ENCODE peak calls at places on chromosomes 11 and 22, in seven cellular contexts. N, A, L, C, Z, V and Y are unnamed samples.

GRCh38 chr11:134542401-134543143 is 130.5 kb upstream of the B3GAT1 start:
- DNase-seq in C (no peak), A (no peak), Z (peak; percentile 53), N (no peak), L (peak; percentile 23), V (no peak), Y (no peak)

GRCh38 chr22:50141462-50141861 is 29.1 kb upstream of the PANX2 start:
- DNase-seq in L (no peak), V (no peak), A (no peak), Z (no peak), N (no peak), C (no peak), Y (no peak)

GRCh38 chr11:64774144-64774543 is 4.2 kb downstream of the SF1 start:
- DNase-seq in V (no peak), C (no peak), L (no peak), N (no peak), Z (no peak), A (no peak), Y (no peak)

GRCh38 chr11:134628426-134628825 is 216.4 kb upstream of the B3GAT1 start:
- DNase-seq in V (no peak), C (no peak), Z (no peak), N (no peak), A (no peak), L (no peak), Y (no peak)

GRCh38 chr11:68014157-68014965 is 4.2 kb downstream of the ALDH3B1 start:
- DNase-seq in V (peak; percentile 69), C (peak; percentile 71), Z (peak; percentile 86), N (no peak), A (peak; percentile 79), L (peak; percentile 64), Y (no peak)

GRCh38 chr22:43276311-43276710 is 66.9 kb downstream of the SCUBE1 start:
- DNase-seq in V (no peak), L (no peak), C (no peak), Z (no peak), A (no peak), N (no peak), Y (no peak)

GRCh38 chr11:76244311-76245061 is 38.2 kb upstream of the WNT11 start:
- DNase-seq in L (no peak), A (no peak), V (no peak), N (no peak), Z (no peak), C (no peak), Y (no peak)

GRCh38 chr11:82765466-82766034 is 31.9 kb upstream of the FAM181B start:
- DNase-seq in L (no peak), A (no peak), C (no peak), Z (no peak), N (no peak), V (no peak), Y (no peak)

GRCh38 chr11:62548545-62549335 is 2.1 kb upstream of the AHNAK start:
- DNase-seq in C (no peak), Z (no peak), A (peak; percentile 82), V (no peak), L (no peak), N (no peak), Y (no peak)

GRCh38 chr22:23237841-23238240 is 57.5 kb downstream of the BCR start:
- DNase-seq in A (no peak), N (no peak), V (no peak), Z (no peak), C (no peak), L (no peak), Y (no peak)

GRCh38 chr11:1766719-1767398 is 3.1 kb upstream of the CTSD start:
- DNase-seq in L (no peak), A (no peak), C (no peak), V (no peak), N (no peak), Z (peak; percentile 60), Y (no peak)

GRCh38 chr22:20021196-20022181 is 579 bp downstream of the TANGO2 start:
- DNase-seq in N (no peak), L (no peak), A (peak; percentile 85), Z (peak; percentile 80), C (peak; percentile 48), V (no peak), Y (no peak)

GRCh38 chr11:120133216-120134105 is 4.5 kb downstream of the TRIM29 start:
- DNase-seq in V (no peak), Z (peak; percentile 38), C (peak; percentile 18), L (no peak), A (peak; percentile 17), N (no peak), Y (no peak)

GRCh38 chr22:21775061-21775460 is 39.5 kb upstream of the YPEL1 start:
- DNase-seq in A (no peak), C (no peak), V (no peak), L (no peak), Z (no peak), N (no peak), Y (no peak)

GRCh38 chr22:28795071-28795693 is 5.2 kb downstream of the XBP1 start:
- DNase-seq in Z (no peak), L (no peak), V (no peak), A (no peak), C (no peak), N (no peak), Y (no peak)
- H3K4me3 ChIP-seq in Z (no peak overlapping the region), L (no peak overlapping the region), V (no peak overlapping the region), A (no peak overlapping the region), C (peak overlapping the region; percentile 92), N (no peak overlapping the region), Y (no peak overlapping the region)

GRCh38 chr11:35515224-35515623 is 10.2 kb downstream of the PAMR1 start:
- DNase-seq in V (no peak), A (no peak), N (no peak), C (peak; percentile 62), L (no peak), Z (no peak), Y (peak; percentile 83)
- TF ChIP-seq POLR2AphosphoS5 in V (no peak), A (no peak), N (no peak), C (no peak), L (no peak), Z (no peak), Y (no peak)

GRCh38 chr11:128502736-128503135 is 84.6 kb downstream of the ETS1 start:
- DNase-seq in L (no peak), Z (no peak), A (no peak), V (no peak), C (no peak), N (no peak), Y (no peak)

GRCh38 chr11:128503231-128503991 is 83.9 kb downstream of the ETS1 start:
- DNase-seq in A (no peak), N (peak; percentile 30), V (no peak), C (no peak), L (no peak), Z (no peak), Y (no peak)

GRCh38 chr11:128501008-128501407 is 86.3 kb downstream of the ETS1 start:
- DNase-seq in C (no peak), V (no peak), L (no peak), N (no peak), Z (no peak), A (no peak), Y (no peak)

GRCh38 chr11:128500488-128500887 is 86.9 kb downstream of the ETS1 start:
- DNase-seq in Z (no peak), A (no peak), N (no peak), L (no peak), V (no peak), C (no peak), Y (no peak)

DNA sequence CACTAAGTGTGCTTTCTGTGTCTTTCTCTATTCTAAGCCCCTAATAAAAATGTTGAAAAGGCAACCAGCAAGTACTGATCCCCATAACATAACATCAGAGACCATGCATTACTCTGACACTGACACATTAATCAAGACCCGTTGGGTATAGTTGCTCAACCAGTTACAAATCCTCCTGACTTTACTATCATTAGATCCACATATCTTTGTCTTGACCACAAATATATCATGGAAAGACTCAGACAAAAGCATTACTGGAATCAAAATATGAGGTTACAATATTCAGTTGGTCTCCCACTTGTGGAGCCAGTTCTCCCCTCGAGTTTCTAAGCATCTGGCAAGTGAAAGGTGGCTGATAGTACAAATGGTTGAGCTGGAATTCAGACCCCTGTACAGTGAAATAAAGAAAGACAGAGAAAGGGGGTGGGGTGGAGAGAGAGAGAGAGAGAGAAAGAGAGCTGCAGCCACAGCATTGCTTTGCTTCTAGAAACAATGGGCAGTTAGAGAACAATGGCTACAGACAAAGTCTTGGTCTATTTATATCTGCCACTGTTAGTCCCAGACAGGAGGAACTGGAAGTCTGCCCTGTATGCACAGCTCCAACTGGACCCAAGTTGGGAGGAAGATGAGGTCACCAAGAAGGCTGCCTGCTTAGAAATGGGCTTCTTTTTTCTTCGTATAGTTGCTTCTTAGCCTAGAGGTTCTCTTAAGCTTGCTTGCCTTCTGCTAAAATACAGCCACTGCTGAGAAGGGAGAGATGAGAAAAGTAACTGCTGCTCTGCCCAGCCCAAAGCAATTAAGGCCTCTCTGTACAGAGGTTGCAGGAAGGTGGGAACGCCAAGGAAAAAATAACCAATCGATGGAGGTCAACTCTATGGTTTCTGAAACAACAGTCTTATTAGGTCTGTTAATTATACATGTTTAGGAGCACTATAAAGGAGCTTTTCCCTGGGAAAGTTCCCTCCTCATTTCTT is 85.5 kb downstream of the ETS1 start:
- DNase-seq in N (no peak), Z (no peak), V (no peak), A (no peak), L (no peak), C (no peak), Y (no peak)
- H3K4me3 ChIP-seq in N (no peak overlapping the region), Z (no peak overlapping the region), V (no peak overlapping the region), A (no peak overlapping the region), L (no peak overlapping the region), C (peak overlapping the region; percentile 10), Y (no peak overlapping the region)

GRCh38 chr11:80393210-80393609 is 952.4 kb upstream of the TENM4 start:
- DNase-seq in V (no peak), Z (no peak), L (no peak), C (no peak), N (no peak), A (no peak), Y (no peak)
- TF ChIP-seq POLR2AphosphoS5 in V (no peak), Z (no peak), L (no peak), C (no peak), N (no peak), A (no peak), Y (no peak)

GRCh38 chr11:118783724-118784495 is 7.1 kb downstream of the DDX6 start:
- DNase-seq in V (no peak), Z (no peak), C (no peak), N (no peak), L (no peak), A (no peak), Y (no peak)

GRCh38 chr11:118789501-118790356 is 1.2 kb downstream of the DDX6 start:
- DNase-seq in L (no peak), N (no peak), V (no peak), Z (no peak), A (no peak), C (no peak), Y (no peak)

GRCh38 chr11:118790357-118791014 is 478 bp downstream of the DDX6 start:
- DNase-seq in V (no peak), N (no peak), L (no peak), Z (peak; percentile 86), A (peak; percentile 43), C (peak; percentile 60), Y (peak; percentile 94)

GRCh38 chr11:118785362-118785761 is 5.6 kb downstream of the DDX6 start:
- DNase-seq in Z (no peak), V (no peak), A (no peak), N (no peak), L (no peak), C (no peak), Y (no peak)

GRCh38 chr11:118786657-118787056 is 4.3 kb downstream of the DDX6 start:
- DNase-seq in A (no peak), N (no peak), C (no peak), L (no peak), V (no peak), Z (no peak), Y (no peak)
- H3K4me3 ChIP-seq in A (no peak overlapping the region), N (no peak overlapping the region), C (no peak overlapping the region), L (no peak overlapping the region), V (no peak overlapping the region), Z (no peak overlapping the region), Y (peak overlapping the region; percentile 17)